ENCODE peak calls at places on chromosomes 3 and 15, in nine cellular contexts. One of them, this sample, is unnamed.
A peak's percentile ranks its signal among the peaks of the same experiment; 100 is the strongest.

GRCh38 chr3:30693470-30694120 is 87.2 kb downstream of the TGFBR2 start:
- DNase-seq in uterus: peak; percentile 54
- DNase-seq in OCI-LY7: peak; percentile 83
- DNase-seq in cardiac fibroblast: peak; percentile 85
- DNase-seq in neural progenitor cell: peak; percentile 84
- DNase-seq in GM06990: peak; percentile 12
- DNase-seq in foreskin fibroblast: peak; percentile 58
- DNase-seq in WERI-Rb-1: peak; percentile 44
- DNase-seq in choroid plexus epithelial cell: peak; percentile 89
- DNase-seq in this sample: no peak

GRCh38 chr3:4302747-4303146 is 422 bp upstream of the SETMAR start:
- DNase-seq in cardiac fibroblast: no peak
- DNase-seq in uterus: peak; percentile 36
- DNase-seq in foreskin fibroblast: no peak
- DNase-seq in neural progenitor cell: no peak
- DNase-seq in WERI-Rb-1: no peak
- DNase-seq in choroid plexus epithelial cell: no peak
- DNase-seq in GM06990: no peak
- DNase-seq in OCI-LY7: no peak
- DNase-seq in this sample: no peak

GRCh38 chr15:88814393-88814792 is 11.2 kb downstream of the ACAN start:
- DNase-seq in uterus: no peak
- DNase-seq in GM06990: no peak
- DNase-seq in choroid plexus epithelial cell: no peak
- DNase-seq in cardiac fibroblast: no peak
- DNase-seq in OCI-LY7: no peak
- DNase-seq in WERI-Rb-1: no peak
- DNase-seq in neural progenitor cell: no peak
- DNase-seq in foreskin fibroblast: no peak
- DNase-seq in this sample: no peak

GRCh38 chr3:182919866-182920357 is 60.4 kb downstream of the DCUN1D1 start:
- DNase-seq in choroid plexus epithelial cell: no peak
- DNase-seq in OCI-LY7: no peak
- DNase-seq in cardiac fibroblast: no peak
- DNase-seq in uterus: no peak
- DNase-seq in WERI-Rb-1: no peak
- DNase-seq in foreskin fibroblast: no peak
- DNase-seq in neural progenitor cell: no peak
- DNase-seq in GM06990: no peak
- DNase-seq in this sample: no peak

GRCh38 chr15:43519207-43519606 is 1.8 kb downstream of the MAP1A start:
- DNase-seq in foreskin fibroblast: no peak
- DNase-seq in GM06990: no peak
- DNase-seq in uterus: no peak
- DNase-seq in cardiac fibroblast: no peak
- DNase-seq in choroid plexus epithelial cell: no peak
- DNase-seq in neural progenitor cell: no peak
- DNase-seq in WERI-Rb-1: no peak
- DNase-seq in OCI-LY7: peak; percentile 17
- DNase-seq in this sample: no peak

GRCh38 chr3:51975857-51976549 is 1.1 kb downstream of the ABHD14A start:
- DNase-seq in uterus: peak; percentile 78
- DNase-seq in WERI-Rb-1: peak; percentile 87
- DNase-seq in GM06990: peak; percentile 43
- DNase-seq in choroid plexus epithelial cell: peak; percentile 72
- DNase-seq in OCI-LY7: peak; percentile 44
- DNase-seq in neural progenitor cell: peak; percentile 88
- DNase-seq in cardiac fibroblast: peak; percentile 50
- DNase-seq in foreskin fibroblast: peak; percentile 64
- DNase-seq in this sample: no peak

GRCh38 chr15:91548588-91548987 is 304.9 kb upstream of the SLCO3A1 start:
- DNase-seq in uterus: no peak
- DNase-seq in GM06990: no peak
- DNase-seq in WERI-Rb-1: no peak
- DNase-seq in cardiac fibroblast: peak; percentile 14
- DNase-seq in neural progenitor cell: no peak
- DNase-seq in foreskin fibroblast: no peak
- DNase-seq in choroid plexus epithelial cell: no peak
- DNase-seq in OCI-LY7: no peak
- DNase-seq in this sample: no peak

GRCh38 chr3:15743587-15744009 is 54.2 kb downstream of the ANKRD28 start:
- DNase-seq in OCI-LY7: no peak
- DNase-seq in neural progenitor cell: no peak
- DNase-seq in foreskin fibroblast: no peak
- DNase-seq in choroid plexus epithelial cell: no peak
- DNase-seq in WERI-Rb-1: no peak
- DNase-seq in cardiac fibroblast: no peak
- DNase-seq in uterus: no peak
- DNase-seq in GM06990: no peak
- DNase-seq in this sample: no peak

GRCh38 chr3:58005662-58006061 is 2.6 kb upstream of the FLNB start:
- DNase-seq in cardiac fibroblast: peak; percentile 96
- DNase-seq in choroid plexus epithelial cell: no peak
- DNase-seq in neural progenitor cell: no peak
- DNase-seq in WERI-Rb-1: no peak
- DNase-seq in uterus: no peak
- DNase-seq in foreskin fibroblast: peak; percentile 91
- DNase-seq in OCI-LY7: no peak
- DNase-seq in GM06990: no peak
- DNase-seq in this sample: peak; percentile 14

GRCh38 chr15:51602484-51602883 is 20.1 kb downstream of the DMXL2 start:
- DNase-seq in foreskin fibroblast: no peak
- DNase-seq in WERI-Rb-1: no peak
- DNase-seq in uterus: no peak
- DNase-seq in cardiac fibroblast: no peak
- DNase-seq in choroid plexus epithelial cell: no peak
- DNase-seq in GM06990: no peak
- DNase-seq in neural progenitor cell: no peak
- DNase-seq in OCI-LY7: no peak
- DNase-seq in this sample: no peak

GRCh38 chr15:81326466-81327212 is 2.7 kb upstream of the STARD5 start:
- DNase-seq in GM06990: no peak
- DNase-seq in foreskin fibroblast: no peak
- DNase-seq in uterus: no peak
- DNase-seq in neural progenitor cell: no peak
- DNase-seq in cardiac fibroblast: peak; percentile 21
- DNase-seq in OCI-LY7: no peak
- DNase-seq in choroid plexus epithelial cell: no peak
- DNase-seq in WERI-Rb-1: no peak
- DNase-seq in this sample: no peak

GRCh38 chr3:126525853-126526667 is 2.1 kb downstream of the CHST13 start:
- DNase-seq in WERI-Rb-1: no peak
- DNase-seq in cardiac fibroblast: no peak
- DNase-seq in neural progenitor cell: no peak
- DNase-seq in GM06990: no peak
- DNase-seq in foreskin fibroblast: no peak
- DNase-seq in uterus: no peak
- DNase-seq in OCI-LY7: no peak
- DNase-seq in choroid plexus epithelial cell: no peak
- DNase-seq in this sample: no peak

GRCh38 chr3:126525091-126525852 is 1.3 kb downstream of the CHST13 start:
- DNase-seq in choroid plexus epithelial cell: no peak
- DNase-seq in foreskin fibroblast: no peak
- DNase-seq in uterus: no peak
- DNase-seq in cardiac fibroblast: no peak
- DNase-seq in WERI-Rb-1: no peak
- DNase-seq in GM06990: no peak
- DNase-seq in OCI-LY7: no peak
- DNase-seq in neural progenitor cell: no peak
- DNase-seq in this sample: no peak

GRCh38 chr3:126522363-126522788 is 1.6 kb upstream of the CHST13 start:
- DNase-seq in cardiac fibroblast: peak; percentile 58
- DNase-seq in WERI-Rb-1: peak; percentile 67
- DNase-seq in uterus: peak; percentile 42
- DNase-seq in foreskin fibroblast: peak; percentile 28
- DNase-seq in choroid plexus epithelial cell: peak; percentile 44
- DNase-seq in OCI-LY7: peak; percentile 42
- DNase-seq in neural progenitor cell: peak; percentile 80
- DNase-seq in GM06990: peak; percentile 28
- DNase-seq in this sample: no peak

GRCh38 chr3:126524429-126524988 is 554 bp downstream of the CHST13 start:
- DNase-seq in choroid plexus epithelial cell: no peak
- DNase-seq in neural progenitor cell: no peak
- DNase-seq in OCI-LY7: no peak
- DNase-seq in uterus: no peak
- DNase-seq in cardiac fibroblast: no peak
- DNase-seq in GM06990: no peak
- DNase-seq in foreskin fibroblast: no peak
- DNase-seq in WERI-Rb-1: peak; percentile 48
- DNase-seq in this sample: no peak

GRCh38 chr3:126523745-126524428 is at the start of gene CHST13:
- DNase-seq in foreskin fibroblast: peak; percentile 18
- DNase-seq in cardiac fibroblast: peak; percentile 32
- DNase-seq in neural progenitor cell: peak; percentile 91
- DNase-seq in OCI-LY7: no peak
- DNase-seq in uterus: no peak
- DNase-seq in WERI-Rb-1: peak; percentile 68
- DNase-seq in GM06990: no peak
- DNase-seq in choroid plexus epithelial cell: peak; percentile 36
- DNase-seq in this sample: no peak
- H3K4me3 ChIP-seq in foreskin fibroblast: peak within 1 kb of the TSS; percentile 29
- H3K4me3 ChIP-seq in cardiac fibroblast: no peak within 1 kb of the TSS
- H3K4me3 ChIP-seq in neural progenitor cell: peak within 1 kb of the TSS; percentile 66
- H3K4me3 ChIP-seq in OCI-LY7: no peak within 1 kb of the TSS
- H3K4me3 ChIP-seq in uterus: no peak within 1 kb of the TSS
- H3K4me3 ChIP-seq in WERI-Rb-1: peak within 1 kb of the TSS; percentile 48
- H3K4me3 ChIP-seq in GM06990: no peak within 1 kb of the TSS
- H3K4me3 ChIP-seq in choroid plexus epithelial cell: peak within 1 kb of the TSS; percentile 26
- H3K4me3 ChIP-seq in this sample: peak within 1 kb of the TSS; percentile 36

GRCh38 chr15:75302318-75302717 is 19.7 kb downstream of the GOLGA6D start:
- DNase-seq in cardiac fibroblast: no peak
- DNase-seq in neural progenitor cell: no peak
- DNase-seq in OCI-LY7: no peak
- DNase-seq in uterus: no peak
- DNase-seq in WERI-Rb-1: no peak
- DNase-seq in foreskin fibroblast: no peak
- DNase-seq in choroid plexus epithelial cell: no peak
- DNase-seq in GM06990: no peak
- DNase-seq in this sample: no peak

GRCh38 chr15:75306188-75306587 is 23.6 kb downstream of the GOLGA6D start:
- DNase-seq in GM06990: no peak
- DNase-seq in foreskin fibroblast: no peak
- DNase-seq in choroid plexus epithelial cell: no peak
- DNase-seq in uterus: no peak
- DNase-seq in OCI-LY7: no peak
- DNase-seq in WERI-Rb-1: no peak
- DNase-seq in neural progenitor cell: no peak
- DNase-seq in cardiac fibroblast: no peak
- DNase-seq in this sample: no peak

GRCh38 chr15:75313116-75313845 is 22.6 kb upstream of the COMMD4 start:
- DNase-seq in foreskin fibroblast: no peak
- DNase-seq in neural progenitor cell: no peak
- DNase-seq in choroid plexus epithelial cell: no peak
- DNase-seq in OCI-LY7: no peak
- DNase-seq in uterus: no peak
- DNase-seq in WERI-Rb-1: no peak
- DNase-seq in cardiac fibroblast: no peak
- DNase-seq in GM06990: no peak
- DNase-seq in this sample: no peak

GRCh38 chr15:75309711-75310110 is 26.2 kb upstream of the COMMD4 start:
- DNase-seq in OCI-LY7: no peak
- DNase-seq in cardiac fibroblast: peak; percentile 54
- DNase-seq in uterus: no peak
- DNase-seq in foreskin fibroblast: peak; percentile 18
- DNase-seq in neural progenitor cell: no peak
- DNase-seq in WERI-Rb-1: no peak
- DNase-seq in GM06990: no peak
- DNase-seq in choroid plexus epithelial cell: peak; percentile 74
- DNase-seq in this sample: no peak

DNA sequence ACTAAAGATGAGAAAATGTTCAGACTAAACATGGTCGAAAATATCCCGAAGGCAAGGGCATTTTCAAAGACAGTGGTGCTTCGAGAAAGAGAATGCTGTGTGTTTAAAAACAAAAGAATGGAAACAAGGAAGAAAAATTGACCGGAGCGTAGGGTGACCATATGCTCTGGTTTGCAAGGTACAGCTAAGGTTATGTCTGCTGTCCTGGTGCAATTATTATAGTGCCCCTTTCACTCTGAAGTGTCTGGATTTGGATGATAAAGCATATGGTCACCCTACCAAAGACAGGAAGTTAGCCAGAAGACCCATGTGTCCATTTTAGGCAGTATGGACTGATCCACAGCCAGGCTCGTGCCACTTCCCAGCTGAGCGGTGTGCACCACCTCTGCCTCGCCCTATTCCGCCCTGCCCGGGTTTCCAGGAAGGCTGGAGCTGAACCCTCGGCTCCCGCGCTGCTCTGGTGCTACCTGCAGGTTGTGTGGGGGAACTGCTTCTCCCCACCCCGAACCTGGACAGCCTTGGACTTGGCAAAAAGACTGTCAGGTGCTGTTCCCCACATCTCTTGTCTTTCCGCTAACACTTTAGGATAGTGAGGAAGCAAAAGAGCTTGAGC is 25.2 kb downstream of the GOLGA6D start:
- DNase-seq in choroid plexus epithelial cell: peak; percentile 47
- DNase-seq in uterus: no peak
- DNase-seq in neural progenitor cell: peak; percentile 62
- DNase-seq in cardiac fibroblast: peak; percentile 38
- DNase-seq in foreskin fibroblast: peak; percentile 4
- DNase-seq in OCI-LY7: peak; percentile 37
- DNase-seq in WERI-Rb-1: peak; percentile 87
- DNase-seq in GM06990: peak; percentile 15
- DNase-seq in this sample: no peak
- TF ChIP-seq CTCF in choroid plexus epithelial cell: peak; percentile 65
- TF ChIP-seq CTCF in uterus: no peak
- TF ChIP-seq CTCF in neural progenitor cell: peak; percentile 48
- TF ChIP-seq CTCF in cardiac fibroblast: peak; percentile 65
- TF ChIP-seq CTCF in foreskin fibroblast: peak; percentile 42
- TF ChIP-seq CTCF in OCI-LY7: peak; percentile 70
- TF ChIP-seq CTCF in WERI-Rb-1: peak; percentile 95
- TF ChIP-seq CTCF in GM06990: peak; percentile 46
- TF ChIP-seq CTCF in this sample: peak; percentile 37

DNA sequence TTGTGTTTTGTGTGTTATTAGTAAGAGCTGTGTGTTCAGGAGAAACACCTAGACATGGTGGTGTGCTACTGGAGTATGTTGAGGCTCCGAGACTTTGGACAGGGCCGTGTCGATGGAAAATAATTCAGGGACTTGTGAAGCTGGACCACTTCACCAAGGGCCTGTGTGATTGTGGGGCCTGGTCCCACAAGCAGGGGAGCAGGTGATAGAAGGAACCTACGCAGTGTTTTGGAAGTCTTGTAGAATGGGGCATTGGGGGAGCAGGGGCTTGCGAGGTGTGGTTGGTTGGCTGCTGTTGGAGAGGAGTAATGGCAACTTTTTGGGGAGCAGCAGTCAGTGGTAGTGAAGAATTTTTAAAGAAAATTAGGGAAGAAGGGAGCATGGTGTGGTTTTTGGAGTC is 48.7 kb downstream of the TRIM71 start:
- DNase-seq in cardiac fibroblast: no peak
- DNase-seq in foreskin fibroblast: no peak
- DNase-seq in neural progenitor cell: no peak
- DNase-seq in GM06990: no peak
- DNase-seq in choroid plexus epithelial cell: no peak
- DNase-seq in uterus: no peak
- DNase-seq in WERI-Rb-1: no peak
- DNase-seq in OCI-LY7: no peak
- DNase-seq in this sample: no peak
- H3K4me3 ChIP-seq in cardiac fibroblast: no peak overlapping the region
- H3K4me3 ChIP-seq in foreskin fibroblast: no peak overlapping the region
- H3K4me3 ChIP-seq in neural progenitor cell: no peak overlapping the region
- H3K4me3 ChIP-seq in GM06990: no peak overlapping the region
- H3K4me3 ChIP-seq in choroid plexus epithelial cell: no peak overlapping the region
- H3K4me3 ChIP-seq in uterus: no peak overlapping the region
- H3K4me3 ChIP-seq in WERI-Rb-1: no peak overlapping the region
- H3K4me3 ChIP-seq in OCI-LY7: no peak overlapping the region
- H3K4me3 ChIP-seq in this sample: no peak overlapping the region

GRCh38 chr3:134197681-134198261 is 52.9 kb downstream of the RYK start:
- DNase-seq in OCI-LY7: peak; percentile 56
- DNase-seq in cardiac fibroblast: peak; percentile 83
- DNase-seq in WERI-Rb-1: no peak
- DNase-seq in uterus: no peak
- DNase-seq in GM06990: peak; percentile 32
- DNase-seq in foreskin fibroblast: peak; percentile 58
- DNase-seq in neural progenitor cell: peak; percentile 53
- DNase-seq in choroid plexus epithelial cell: peak; percentile 81
- DNase-seq in this sample: peak; percentile 24
- TF ChIP-seq CTCF in OCI-LY7: peak; percentile 92
- TF ChIP-seq CTCF in cardiac fibroblast: peak; percentile 72
- TF ChIP-seq CTCF in WERI-Rb-1: peak; percentile 55
- TF ChIP-seq CTCF in uterus: peak; percentile 79
- TF ChIP-seq CTCF in GM06990: peak; percentile 79
- TF ChIP-seq CTCF in foreskin fibroblast: peak; percentile 67
- TF ChIP-seq CTCF in neural progenitor cell: peak; percentile 74
- TF ChIP-seq CTCF in choroid plexus epithelial cell: peak; percentile 74
- TF ChIP-seq CTCF in this sample: peak; percentile 65

This sample was measured in AG04449.